ENCODE peak calls at places on chromosome 21, in ten cellular contexts. B, M, E, Y, L, N, S, W, C and H are unnamed samples.

GRCh38 chr21:37528150-37528937 is 161.8 kb downstream of the DYRK1A start:
- DNase-seq in C (no peak), S (no peak), N (no peak), M (no peak), L (no peak), Y (no peak), W (no peak), B (no peak), E (no peak), H (no peak)

GRCh38 chr21:16418663-16419062 is 688.9 kb downstream of the USP25 start:
- DNase-seq in B (no peak), E (no peak), L (no peak), Y (no peak), W (no peak), C (no peak), S (peak), M (no peak), N (peak), H (no peak)

GRCh38 chr21:15004721-15005370 is 60.0 kb downstream of the NRIP1 start:
- DNase-seq in E (no peak), C (no peak), L (no peak), W (no peak), S (no peak), B (peak), Y (no peak), M (no peak), N (no peak), H (no peak)

GRCh38 chr21:31476551-31477120 is 132.6 kb upstream of the TIAM1 start:
- DNase-seq in B (no peak), E (no peak), N (no peak), W (no peak), S (peak), M (peak), Y (no peak), C (no peak), L (no peak), H (no peak)

GRCh38 chr21:17402885-17403477 is 109.9 kb upstream of the CXADR start:
- DNase-seq in W (no peak), B (no peak), L (no peak), Y (no peak), N (no peak), E (no peak), S (no peak), M (no peak), C (no peak), H (no peak)

GRCh38 chr21:26405735-26406361 is 167.2 kb downstream of the CYYR1 start:
- DNase-seq in L (peak), B (peak), N (peak), W (no peak), Y (no peak), M (no peak), S (peak), C (no peak), E (no peak), H (no peak)

GRCh38 chr21:41666641-41667051 is 100.2 kb downstream of the RIPK4 start:
- DNase-seq in B (no peak), L (no peak), C (no peak), Y (no peak), N (no peak), E (no peak), M (no peak), S (no peak), W (no peak), H (no peak)

GRCh38 chr21:45575993-45576837 is 34.0 kb upstream of the SLC19A1 start:
- DNase-seq in Y (no peak), N (no peak), C (no peak), L (no peak), W (no peak), M (no peak), E (no peak), S (no peak), B (no peak), H (no peak)

GRCh38 chr21:16608209-16608830 is 878.5 kb downstream of the USP25 start:
- DNase-seq in B (peak), Y (no peak), L (no peak), C (no peak), W (no peak), S (no peak), N (no peak), E (no peak), M (no peak), H (no peak)

GRCh38 chr21:16125274-16125673 is 395.5 kb downstream of the USP25 start:
- DNase-seq in M (no peak), Y (no peak), B (no peak), W (no peak), S (no peak), L (no peak), E (peak), N (no peak), C (no peak), H (no peak)

GRCh38 chr21:31509108-31510017 is 150.1 kb upstream of the SOD1 start:
- DNase-seq in M (peak), B (peak), L (peak), W (peak), S (peak), Y (no peak), N (peak), C (peak), E (no peak), H (no peak)

GRCh38 chr21:26659181-26659580 is 86.1 kb upstream of the CYYR1 start:
- DNase-seq in N (peak), E (no peak), B (peak), C (no peak), W (no peak), L (peak), M (no peak), S (no peak), Y (no peak), H (no peak)

GRCh38 chr21:34801519-34802132 is 132.8 kb downstream of the CLIC6 start:
- DNase-seq in M (peak), L (no peak), W (no peak), N (no peak), C (no peak), S (no peak), E (no peak), Y (no peak), B (peak), H (no peak)

GRCh38 chr21:26966360-26966977 is 419 bp downstream of the ADAMTS5 start:
- DNase-seq in Y (peak), B (no peak), E (no peak), M (no peak), C (no peak), N (no peak), L (no peak), S (no peak), W (no peak), H (no peak)

GRCh38 chr21:46454634-46455390 is 3.9 kb upstream of the DIP2A start:
- DNase-seq in N (no peak), S (no peak), W (no peak), Y (no peak), M (no peak), C (no peak), E (no peak), L (no peak), B (no peak), H (no peak)

GRCh38 chr21:36910581-36911307 is 55.7 kb downstream of the HLCS start:
- DNase-seq in L (no peak), N (no peak), B (peak), M (no peak), Y (no peak), E (no peak), W (no peak), C (no peak), S (no peak), H (no peak)

GRCh38 chr21:29332461-29333354 is 34.0 kb downstream of the BACH1 start:
- DNase-seq in C (no peak), S (no peak), M (no peak), L (no peak), W (no peak), N (no peak), Y (no peak), B (peak), E (no peak), H (no peak)

GRCh38 chr21:42755766-42756579 is 102.6 kb downstream of the PDE9A start:
- DNase-seq in B (no peak), C (no peak), W (no peak), E (no peak), M (no peak), L (no peak), N (no peak), Y (no peak), S (no peak), H (no peak)

GRCh38 chr21:34133392-34133791 is 60.0 kb downstream of the MRPS6 start:
- DNase-seq in W (no peak), Y (no peak), B (no peak), S (no peak), N (no peak), E (no peak), M (no peak), C (no peak), L (no peak), H (no peak)

GRCh38 chr21:45979141-45979631 is 2.4 kb upstream of the COL6A1 start:
- DNase-seq in W (no peak), L (no peak), M (no peak), B (no peak), E (no peak), Y (peak), N (no peak), C (no peak), S (no peak), H (peak)

GRCh38 chr21:20451051-20451450 is 547.2 kb upstream of the NCAM2 start:
- DNase-seq in E (no peak), W (no peak), B (peak), Y (no peak), L (no peak), M (no peak), N (peak), C (no peak), S (no peak), H (no peak)

GRCh38 chr21:45580576-45581321 is 38.5 kb upstream of the SLC19A1 start:
- DNase-seq in B (no peak), S (peak), W (no peak), C (no peak), N (no peak), E (no peak), Y (no peak), M (no peak), L (no peak), H (no peak)

GRCh38 chr21:37071561-37072238 is 1.2 kb downstream of the PIGP start:
- DNase-seq in Y (peak), M (peak), C (no peak), W (no peak), E (peak), S (peak), B (peak), N (peak), L (peak), H (peak)

GRCh38 chr21:41763996-41764395 is 2.9 kb downstream of the RIPK4 start:
- DNase-seq in W (no peak), M (no peak), N (no peak), L (peak), S (no peak), E (no peak), Y (no peak), B (no peak), C (no peak), H (no peak)

GRCh38 chr21:44891631-44892031 is 18.1 kb upstream of the PTTG1IP start:
- DNase-seq in Y (no peak), E (no peak), C (no peak), N (no peak), M (no peak), S (no peak), B (no peak), L (no peak), W (no peak), H (peak)